ENCODE peak calls at places on chromosomes 1 and 21, in nine cellular contexts. Z is naive thymus-derived CD4-positive, alpha-beta T cell; F is CD8-positive, alpha-beta T cell; L is heart right ventricle; H is lung; I is sigmoid colon; G is cardiac muscle cell; W is GM23338; D is vagina. B is an unnamed sample. For H3K4me1, the result is how much of the 10 kb centered on the place peaks cover.

GRCh38 chr1:25477448-25478034 is 46.8 kb downstream of the MACO1 start:
- DNase-seq in H (no peak), W (no peak), D (no peak), G (no peak), Z (no peak), L (no peak), F (no peak), I (no peak), B (no peak)

GRCh38 chr1:194069168-194069830 is 882.9 kb upstream of the B3GALT2 start:
- DNase-seq in G (peak), D (no peak), L (peak), F (no peak), Z (no peak), H (no peak), I (peak), W (no peak), B (no peak)

GRCh38 chr1:208084220-208084619 is 160.0 kb downstream of the PLXNA2 start:
- DNase-seq in L (no peak), W (no peak), Z (no peak), F (no peak), I (no peak), G (no peak), H (no peak), D (no peak), B (no peak)

GRCh38 chr1:162056043-162056442 is 13.4 kb upstream of the NOS1AP start:
- DNase-seq in F (no peak), Z (no peak), D (no peak), W (peak), I (peak), G (peak), L (peak), H (peak), B (no peak)

GRCh38 chr1:156295391-156295947 is at the start of gene GLMP:
- DNase-seq in W (peak), D (no peak), G (peak), H (peak), L (peak), I (peak), F (peak), Z (peak), B (no peak)

GRCh38 chr1:183411091-183411490 is 7.1 kb downstream of the NMNAT2 start:
- DNase-seq in I (no peak), G (no peak), D (no peak), L (no peak), H (no peak), F (no peak), W (no peak), Z (no peak), B (no peak)

GRCh38 chr1:225735252-225736149 is 42.1 kb upstream of the SRP9 start:
- DNase-seq in F (no peak), I (peak), G (no peak), D (peak), L (peak), Z (no peak), H (peak), W (no peak), B (peak)

GRCh38 chr1:174114788-174115448 is 44.4 kb upstream of the RABGAP1L start:
- DNase-seq in I (no peak), W (peak), L (no peak), G (peak), H (no peak), F (no peak), D (no peak), Z (no peak), B (peak)

GRCh38 chr1:225437710-225438437 is 10.0 kb upstream of the LBR start:
- DNase-seq in D (no peak), F (no peak), W (peak), H (no peak), I (peak), G (no peak), Z (no peak), L (no peak), B (no peak)

GRCh38 chr1:14296795-14297194 is 301.7 kb upstream of the KAZN start:
- DNase-seq in Z (no peak), L (no peak), H (no peak), G (no peak), D (no peak), I (no peak), F (no peak), W (no peak), B (no peak)

GRCh38 chr1:212650228-212650627 is 41.7 kb downstream of the ATF3 start:
- DNase-seq in Z (no peak), I (no peak), L (no peak), F (no peak), W (no peak), D (no peak), H (no peak), G (no peak), B (no peak)

GRCh38 chr21:44872568-44873355 is 728 bp downstream of the PTTG1IP start:
- DNase-seq in W (peak), D (no peak), G (peak), I (peak), F (no peak), Z (no peak), L (peak), H (peak), B (no peak)

GRCh38 chr21:35984654-35985366 is 75.5 kb downstream of the SETD4 start:
- DNase-seq in W (peak), H (no peak), G (no peak), L (no peak), I (no peak), F (no peak), D (no peak), Z (no peak), B (no peak)

GRCh38 chr1:54927475-54928240 is 40.7 kb upstream of the DHCR24 start:
- DNase-seq in I (no peak), D (no peak), F (no peak), L (no peak), H (no peak), Z (no peak), G (peak), W (no peak), B (no peak)

GRCh38 chr1:228368801-228369607 is 37.6 kb downstream of the TRIM11 start:
- DNase-seq in I (peak), D (no peak), H (no peak), Z (no peak), W (no peak), L (peak), G (peak), F (no peak), B (no peak)

GRCh38 chr1:95233321-95233736 is 681 bp upstream of the RWDD3 start:
- DNase-seq in I (peak), L (peak), G (peak), H (no peak), F (no peak), D (no peak), Z (no peak), W (peak), B (no peak)

GRCh38 chr1:175774921-175775320 is 31.5 kb upstream of the TNR start:
- DNase-seq in H (no peak), W (peak), D (no peak), L (no peak), F (no peak), Z (no peak), G (no peak), I (no peak), B (no peak)

GRCh38 chr1:59290173-59290954 is 6.5 kb upstream of the FGGY start:
- DNase-seq in G (peak), F (no peak), D (no peak), Z (no peak), H (peak), W (peak), L (peak), I (no peak), B (no peak)

GRCh38 chr1:221998186-221998612 is 256.3 kb upstream of the DUSP10 start:
- DNase-seq in D (no peak), H (no peak), W (no peak), I (no peak), L (no peak), G (no peak), Z (no peak), F (no peak), B (no peak)

GRCh38 chr1:89358287-89358893 is 5.5 kb upstream of the GBP6 start:
- DNase-seq in G (peak), W (peak), F (peak), I (peak), L (peak), D (no peak), H (peak), Z (peak), B (no peak)

GRCh38 chr1:161718559-161719324 is 2.6 kb upstream of the FCRLB start:
- DNase-seq in Z (no peak), H (no peak), F (no peak), D (no peak), I (no peak), W (no peak), L (no peak), G (no peak), B (no peak)

GRCh38 chr1:228001738-228002535 is 4.9 kb upstream of the WNT3A start:
- DNase-seq in H (no peak), Z (no peak), L (no peak), F (no peak), W (no peak), D (no peak), I (peak), G (no peak), B (no peak)

GRCh38 chr21:46215436-46216131 is 13.0 kb downstream of the LSS start:
- DNase-seq in F (no peak), Z (no peak), L (no peak), I (peak), W (no peak), H (no peak), D (no peak), G (no peak), B (no peak)

GRCh38 chr21:37210017-37210593 is 57.0 kb downstream of the VPS26C start:
- DNase-seq in H (no peak), Z (no peak), D (peak), L (no peak), W (no peak), G (no peak), I (no peak), F (no peak), B (no peak)

GRCh38 chr1:211258310-211258755 is 833 bp upstream of the RCOR3 start:
- DNase-seq in W (peak), F (peak), Z (peak), H (peak), L (peak), D (peak), G (peak), I (peak), B (no peak)

GRCh38 chr1:219710529-219711194 is 97.8 kb upstream of the ZC3H11B start:
- DNase-seq in L (no peak), D (no peak), H (no peak), W (no peak), I (no peak), F (no peak), Z (no peak), G (no peak), B (no peak)

GRCh38 chr1:117657031-117657430 is 51.2 kb downstream of the TENT5C start:
- DNase-seq in F (no peak), L (no peak), G (no peak), H (no peak), I (no peak), W (no peak), Z (no peak), D (no peak), B (peak)

GRCh38 chr1:117659565-117660264 is 53.9 kb downstream of the TENT5C start:
- DNase-seq in G (no peak), I (no peak), D (no peak), W (no peak), F (no peak), Z (no peak), L (no peak), H (no peak), B (no peak)

GRCh38 chr1:117656202-117656641 is 50.4 kb downstream of the TENT5C start:
- DNase-seq in I (no peak), H (no peak), D (no peak), L (no peak), Z (peak), G (no peak), W (no peak), F (peak), B (no peak)

GRCh38 chr1:117658676-117659075 is 52.8 kb downstream of the TENT5C start:
- DNase-seq in H (no peak), W (no peak), G (no peak), I (no peak), Z (peak), L (no peak), F (peak), D (no peak), B (no peak)

GRCh38 chr1:117657949-117658660 is 52.3 kb downstream of the TENT5C start:
- DNase-seq in Z (no peak), L (no peak), H (no peak), F (no peak), G (no peak), I (no peak), W (no peak), D (no peak), B (no peak)
- H3K4me1 ChIP-seq in Z (half or more), L (under half), H (under half), F (half or more), G (under half), I (under half), W (under half), D (under half), B (under half)

DNA sequence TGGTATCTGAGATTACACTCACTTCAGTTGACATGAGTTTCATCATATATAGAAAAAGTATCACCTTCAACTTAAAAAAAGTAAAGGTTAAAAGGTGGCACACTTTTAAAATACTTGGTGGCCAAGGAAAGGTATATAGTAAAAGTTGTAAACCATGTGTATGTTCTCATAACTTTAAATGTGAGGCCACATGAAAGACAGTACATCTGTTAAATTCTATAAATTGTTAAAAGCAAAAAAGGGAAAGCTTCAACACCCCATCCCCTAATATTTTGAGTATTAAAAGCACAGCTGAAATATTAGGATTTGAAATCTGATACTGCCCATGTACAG is 5.6 kb downstream of the IRF2BP2 start:
- DNase-seq in Z (no peak), W (no peak), F (no peak), D (no peak), L (no peak), G (no peak), I (no peak), H (no peak), B (no peak)
- H3K4me1 ChIP-seq in Z (half or more), W (half or more), F (half or more), D (half or more), L (under half), G (under half), I (under half), H (under half), B (under half)

DNA sequence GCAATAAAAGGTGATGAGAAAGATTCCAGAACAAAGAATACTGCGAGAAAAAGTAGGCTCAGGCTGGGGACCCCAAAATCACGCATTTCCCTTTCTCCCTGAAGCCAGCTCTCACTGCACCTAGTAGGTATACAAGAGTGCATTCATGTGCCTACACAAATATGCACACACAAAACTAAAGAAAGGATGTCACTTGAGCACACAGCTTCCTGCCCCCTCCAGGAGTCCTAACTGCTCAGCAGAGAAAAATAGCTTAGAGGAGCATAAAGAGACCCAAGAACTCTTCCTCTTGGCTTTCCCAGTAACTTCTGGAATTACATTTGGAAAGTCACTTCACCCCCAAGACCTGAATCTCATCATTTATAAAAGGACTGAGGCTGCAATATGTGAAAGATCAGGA is 38.0 kb downstream of the JAK1 start:
- DNase-seq in F (no peak), L (no peak), Z (no peak), G (no peak), H (no peak), I (no peak), D (no peak), W (peak), B (no peak)
- H3K4me1 ChIP-seq in F (half or more), L (under half), Z (half or more), G (under half), H (under half), I (under half), D (half or more), W (under half), B (under half)

DNA sequence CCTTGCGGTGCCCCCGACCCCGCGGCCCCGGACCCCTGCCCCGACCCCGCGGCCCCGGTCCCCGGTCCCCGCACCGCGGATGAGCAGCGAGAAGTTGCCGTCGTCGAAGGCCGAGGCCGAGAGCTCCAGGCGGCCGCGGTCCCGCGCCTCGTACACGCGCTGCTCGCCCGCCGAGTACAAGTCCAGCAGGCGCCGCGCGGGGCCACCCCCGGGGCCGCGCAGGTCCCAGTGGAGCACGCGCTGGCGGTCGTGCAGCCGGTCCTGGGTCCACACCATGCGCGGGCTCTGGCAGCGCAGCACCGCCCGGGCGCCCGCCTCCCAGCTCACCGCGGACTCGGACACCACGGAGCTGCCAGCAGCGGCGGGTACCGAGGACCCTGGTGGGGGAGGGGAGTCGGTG is 3.0 kb downstream of the MXRA8 start:
- DNase-seq in D (no peak), W (no peak), F (no peak), Z (no peak), H (no peak), I (no peak), G (peak), L (peak), B (no peak)
- H3K4me1 ChIP-seq in D (half or more), W (under half), F (under half), Z (under half), H (under half), I (half or more), G (under half), L (under half), B (under half)